ENCODE peak calls at places on chromosomes 1 and 21, in eight cellular contexts. C, W, K, Z, E, L, A and H are unnamed samples.

GRCh38 chr1:63326473-63327380 is 4.4 kb downstream of the FOXD3 start:
- DNase-seq in W (no peak), K (no peak), C (no peak), E (no peak), A (no peak), Z (no peak), L (no peak), H (no peak)

GRCh38 chr1:45409243-45409642 is 69.0 kb upstream of the MUTYH start:
- DNase-seq in W (no peak), Z (no peak), A (no peak), K (no peak), L (no peak), E (no peak), C (no peak), H (no peak)

GRCh38 chr1:199612976-199613774 is 414.3 kb upstream of the NR5A2 start:
- DNase-seq in E (peak), W (peak), A (no peak), Z (peak), K (peak), C (no peak), L (no peak), H (peak)

GRCh38 chr1:77533660-77534295 is 148.7 kb downstream of the ZZZ3 start:
- DNase-seq in A (peak), Z (peak), L (peak), C (peak), K (peak), E (peak), W (peak), H (peak)

GRCh38 chr1:152907686-152908601 is at the start of gene IVL:
- DNase-seq in K (peak), W (peak), Z (no peak), L (no peak), C (no peak), E (peak), A (peak), H (peak)

GRCh38 chr1:66337249-66337648 is 196.7 kb upstream of the SGIP1 start:
- DNase-seq in W (peak), L (no peak), Z (no peak), A (no peak), C (no peak), E (no peak), K (no peak), H (no peak)

GRCh38 chr1:205748398-205749093 is 1.4 kb downstream of the NUCKS1 start:
- DNase-seq in K (peak), C (no peak), E (peak), A (no peak), W (peak), Z (peak), L (peak), H (peak)

GRCh38 chr1:190444464-190444863 is 33.2 kb downstream of the BRINP3 start:
- DNase-seq in Z (no peak), A (no peak), E (no peak), C (no peak), L (no peak), W (no peak), K (no peak), H (no peak)

GRCh38 chr1:33972676-33973395 is 109.0 kb downstream of the HMGB4 start:
- DNase-seq in Z (no peak), W (no peak), K (peak), A (no peak), L (no peak), C (peak), E (no peak), H (no peak)

GRCh38 chr1:237405912-237406311 is 363.9 kb downstream of the RYR2 start:
- DNase-seq in K (no peak), W (no peak), E (no peak), L (no peak), C (no peak), Z (no peak), A (no peak), H (no peak)

GRCh38 chr1:41743361-41743760 is 175.4 kb downstream of the HIVEP3 start:
- DNase-seq in Z (no peak), C (no peak), A (no peak), K (peak), L (no peak), E (no peak), W (no peak), H (peak)

GRCh38 chr1:193457676-193458075 is 271.3 kb upstream of the B3GALT2 start:
- DNase-seq in Z (no peak), C (no peak), K (peak), W (no peak), A (no peak), E (no peak), L (no peak), H (peak)

GRCh38 chr1:159580340-159580739 is 7.3 kb upstream of the APCS start:
- DNase-seq in E (peak), W (peak), K (no peak), A (no peak), C (no peak), Z (no peak), L (no peak), H (peak)

GRCh38 chr1:154352245-154352580 is 26.9 kb downstream of the ATP8B2 start:
- DNase-seq in L (no peak), K (no peak), W (no peak), Z (no peak), E (no peak), C (no peak), A (no peak), H (no peak)

GRCh38 chr1:49630156-49630555 is 393.6 kb downstream of the AGBL4 start:
- DNase-seq in Z (peak), W (no peak), K (no peak), C (no peak), A (no peak), L (no peak), E (no peak), H (no peak)

GRCh38 chr1:207335695-207336363 is 14.4 kb downstream of the CD55 start:
- DNase-seq in K (no peak), L (no peak), C (no peak), Z (no peak), A (no peak), E (peak), W (peak), H (peak)

GRCh38 chr1:214515544-214516433 is 35.6 kb downstream of the PTPN14 start:
- DNase-seq in Z (no peak), A (no peak), K (no peak), L (no peak), E (no peak), W (no peak), C (no peak), H (no peak)

GRCh38 chr1:169618367-169618766 is 11.6 kb downstream of the SELP start:
- DNase-seq in C (no peak), W (no peak), Z (no peak), E (no peak), L (no peak), A (no peak), K (no peak), H (peak)

GRCh38 chr1:39408641-39409054 is 82.8 kb upstream of the BMP8A start:
- DNase-seq in C (peak), E (peak), A (peak), K (peak), Z (peak), L (peak), W (peak), H (peak)

GRCh38 chr1:86998727-86999126 is 84.3 kb downstream of the HS2ST1 start:
- DNase-seq in L (no peak), Z (no peak), K (peak), E (peak), C (no peak), W (no peak), A (no peak), H (peak)

GRCh38 chr1:183243190-183244065 is 57.4 kb downstream of the LAMC2 start:
- DNase-seq in L (no peak), C (no peak), A (no peak), K (no peak), W (no peak), Z (peak), E (no peak), H (no peak)

GRCh38 chr1:14189381-14189780 is 409.1 kb upstream of the KAZN start:
- DNase-seq in A (no peak), Z (no peak), K (no peak), E (no peak), W (no peak), L (no peak), C (no peak), H (peak)

GRCh38 chr1:208942394-208942793 is 641.1 kb upstream of the CAMK1G start:
- DNase-seq in A (no peak), L (no peak), C (no peak), K (no peak), E (peak), Z (no peak), W (no peak), H (peak)

GRCh38 chr1:1122078-1122811 is 6.4 kb upstream of the C1orf159 start:
- DNase-seq in Z (peak), E (peak), C (peak), K (peak), L (peak), A (peak), W (peak), H (peak)

GRCh38 chr21:19048088-19048672 is 644.6 kb upstream of the TMPRSS15 start:
- DNase-seq in C (no peak), E (no peak), Z (no peak), K (no peak), W (no peak), L (no peak), A (no peak), H (no peak)

GRCh38 chr1:231202125-231202633 is 38.8 kb upstream of the GNPAT start:
- DNase-seq in Z (no peak), A (no peak), W (no peak), K (no peak), E (no peak), C (no peak), L (no peak), H (no peak)

GRCh38 chr1:114339379-114339778 is 171.6 kb downstream of the TRIM33 start:
- DNase-seq in K (no peak), W (no peak), E (no peak), Z (no peak), A (no peak), L (no peak), C (no peak), H (peak)

GRCh38 chr1:162908780-162909179 is 47.8 kb upstream of the CCDC190 start:
- DNase-seq in L (no peak), E (peak), K (peak), C (no peak), W (no peak), A (no peak), Z (peak), H (peak)

GRCh38 chr1:234135501-234135900 is 231.0 kb downstream of the SLC35F3 start:
- DNase-seq in E (no peak), Z (no peak), A (no peak), L (no peak), C (no peak), K (no peak), W (no peak), H (no peak)

GRCh38 chr1:243413431-243414151 is 157.8 kb downstream of the SDCCAG8 start:
- DNase-seq in L (no peak), C (no peak), E (no peak), A (no peak), Z (no peak), W (peak), K (no peak), H (no peak)

GRCh38 chr1:109383850-109384249 is 13.9 kb downstream of the SORT1 start:
- DNase-seq in W (no peak), C (no peak), Z (no peak), A (no peak), E (no peak), K (peak), L (no peak), H (no peak)

GRCh38 chr21:30718239-30718909 is at the start of gene KRTAP21-3:
- DNase-seq in Z (peak), A (peak), L (no peak), C (no peak), K (peak), E (peak), W (peak), H (peak)

GRCh38 chr1:147892731-147893214 is 9.8 kb upstream of the GJA8 start:
- DNase-seq in L (peak), C (no peak), Z (peak), W (peak), A (peak), K (peak), E (peak), H (peak)

GRCh38 chr1:59814901-59815825 is at the start of gene HOOK1:
- DNase-seq in E (peak), Z (no peak), W (no peak), A (no peak), L (peak), C (no peak), K (no peak), H (no peak)
- H3K4me3 ChIP-seq in E (peak), Z (no peak), W (no peak), A (peak), L (peak), C (peak), K (no peak), H (peak)

GRCh38 chr1:88079036-88079435 is 605.0 kb upstream of the PKN2 start:
- DNase-seq in A (peak), L (no peak), K (peak), Z (peak), E (no peak), W (no peak), C (no peak), H (peak)
- TF ChIP-seq CTCF in A (peak), L (no peak), K (peak), Z (peak), E (peak), W (no peak), C (no peak), H (peak)

GRCh38 chr1:89547563-89548485 is 23.2 kb downstream of the LRRC8B start:
- DNase-seq in K (peak), W (peak), A (no peak), C (no peak), E (peak), Z (peak), L (no peak), H (peak)

GRCh38 chr1:89546082-89546889 is 21.7 kb downstream of the LRRC8B start:
- DNase-seq in A (no peak), C (no peak), Z (peak), E (peak), K (peak), W (no peak), L (no peak), H (peak)

GRCh38 chr1:89550995-89551394 is 26.4 kb downstream of the LRRC8B start:
- DNase-seq in L (no peak), K (no peak), Z (no peak), W (no peak), C (no peak), A (no peak), E (no peak), H (no peak)

GRCh38 chr1:89546934-89547562 is 22.4 kb downstream of the LRRC8B start:
- DNase-seq in K (peak), A (no peak), C (no peak), Z (no peak), L (no peak), E (no peak), W (no peak), H (peak)

GRCh38 chr1:89548486-89548857 is 23.8 kb downstream of the LRRC8B start:
- DNase-seq in L (no peak), C (no peak), W (peak), Z (no peak), K (no peak), A (no peak), E (no peak), H (no peak)
- H3K4me3 ChIP-seq in L (no peak), C (no peak), W (no peak), Z (no peak), K (no peak), A (no peak), E (no peak), H (no peak)

GRCh38 chr1:168227620-168228019 is 1.8 kb downstream of the SFT2D2 start:
- DNase-seq in E (peak), Z (peak), A (no peak), L (no peak), C (no peak), W (peak), K (peak), H (peak)

GRCh38 chr1:168224991-168225390 is 813 bp upstream of the SFT2D2 start:
- DNase-seq in C (no peak), W (peak), A (no peak), L (no peak), Z (no peak), K (no peak), E (no peak), H (no peak)

GRCh38 chr1:168223261-168223660 is 2.5 kb upstream of the SFT2D2 start:
- DNase-seq in K (no peak), A (no peak), Z (no peak), L (no peak), C (no peak), W (no peak), E (no peak), H (no peak)

GRCh38 chr1:168223681-168224515 is 1.9 kb upstream of the SFT2D2 start:
- DNase-seq in L (no peak), A (no peak), Z (no peak), W (no peak), C (no peak), K (no peak), E (no peak), H (peak)

GRCh38 chr1:168225476-168226190 is at the start of gene SFT2D2:
- DNase-seq in A (peak), K (peak), C (peak), L (peak), E (peak), W (peak), Z (peak), H (peak)
- TF ChIP-seq CTCF in A (no peak), K (no peak), C (no peak), L (no peak), E (no peak), W (no peak), Z (no peak), H (no peak)

DNA sequence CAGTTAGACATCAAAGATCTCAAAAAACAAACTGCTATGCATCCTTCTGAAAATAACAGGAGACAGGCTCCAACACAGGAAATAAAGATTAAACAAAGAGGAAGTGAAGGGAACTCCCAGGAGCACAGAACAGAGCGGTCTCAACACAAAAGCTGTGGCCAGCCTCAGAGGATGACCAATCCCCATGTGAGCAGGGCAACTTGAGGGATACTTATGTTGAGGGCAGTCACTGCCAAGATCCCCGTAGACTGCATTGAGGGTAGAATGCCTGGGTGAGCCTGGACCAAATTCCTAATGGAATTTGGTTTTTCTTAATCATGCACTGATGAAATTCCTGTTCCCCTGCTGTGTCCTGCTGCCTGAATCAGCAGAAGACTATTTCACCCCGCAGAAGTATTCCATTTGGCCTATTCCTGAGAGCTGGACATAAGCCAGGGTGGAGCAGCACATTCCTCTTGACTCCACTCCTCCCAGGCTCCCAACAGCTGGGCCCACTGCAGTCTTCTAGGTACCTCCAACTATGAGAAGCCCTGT is 49.0 kb downstream of the JAK1 start:
- DNase-seq in L (no peak), Z (peak), C (peak), K (peak), W (no peak), A (peak), E (peak), H (peak)
- H3K4me3 ChIP-seq in L (no peak), Z (no peak), C (no peak), K (no peak), W (no peak), A (peak), E (no peak), H (no peak)

GRCh38 chr1:67700692-67701410 is 15.8 kb downstream of the GADD45A start:
- DNase-seq in E (no peak), A (peak), Z (peak), L (no peak), K (peak), C (peak), W (no peak), H (peak)
- TF ChIP-seq CTCF in E (no peak), A (peak), Z (peak), L (no peak), K (no peak), C (peak), W (no peak), H (peak)

DNA sequence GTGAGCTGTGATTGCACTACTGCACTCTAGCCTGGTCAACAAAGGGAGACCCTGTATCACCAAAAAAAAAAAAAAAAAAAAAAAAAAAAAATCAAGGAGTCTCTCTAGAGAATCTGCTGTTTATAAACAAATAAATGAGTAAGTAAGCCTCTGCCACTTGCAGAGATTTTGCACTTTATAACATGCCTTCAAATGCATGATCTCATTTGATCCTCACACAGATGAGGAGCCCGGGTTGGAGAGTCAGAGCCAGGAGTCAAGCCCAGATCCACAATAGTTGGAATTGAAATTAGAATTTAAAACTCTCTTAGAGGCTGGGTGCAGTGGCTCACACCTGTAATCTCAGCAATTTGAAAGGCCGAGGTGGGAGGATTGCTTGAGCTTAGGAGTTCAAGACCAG is 4.0 kb downstream of the PRELP start:
- DNase-seq in K (no peak), W (no peak), C (no peak), E (no peak), A (no peak), L (no peak), Z (no peak), H (no peak)
- H3K4me3 ChIP-seq in K (no peak), W (no peak), C (peak), E (no peak), A (no peak), L (no peak), Z (no peak), H (no peak)

GRCh38 chr1:84973493-84974334 is 23.2 kb downstream of the MCOLN2 start:
- DNase-seq in E (no peak), Z (peak), L (no peak), W (peak), K (no peak), A (no peak), C (no peak), H (no peak)
- TF ChIP-seq CTCF in E (no peak), Z (peak), L (no peak), W (peak), K (no peak), A (no peak), C (no peak), H (no peak)

DNA sequence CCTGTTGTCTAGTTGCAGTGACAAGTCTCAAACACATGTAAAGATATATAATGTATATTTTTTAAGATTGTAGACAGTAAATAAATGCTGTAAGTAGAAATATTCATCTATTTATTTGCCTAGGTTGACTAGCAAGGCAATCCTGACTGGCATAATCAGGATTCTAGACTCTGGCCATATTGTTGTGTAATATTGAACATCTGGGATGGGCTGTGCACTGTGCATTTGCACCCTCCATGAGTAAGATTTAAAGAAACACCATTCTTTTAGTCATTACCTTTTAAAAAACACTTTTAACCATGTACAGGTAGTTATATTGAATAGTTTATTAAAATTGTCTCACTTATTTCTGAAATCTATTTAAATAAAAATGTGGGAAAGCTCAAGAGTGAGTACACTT is 32.4 kb downstream of the RASAL2 start:
- DNase-seq in E (peak), Z (no peak), W (no peak), A (no peak), K (no peak), C (no peak), L (no peak), H (peak)
- H3K4me3 ChIP-seq in E (no peak), Z (no peak), W (no peak), A (peak), K (no peak), C (no peak), L (no peak), H (no peak)

GRCh38 chr1:80158771-80159170 is 1152.2 kb upstream of the ADGRL4 start:
- DNase-seq in K (no peak), C (no peak), A (no peak), Z (no peak), W (no peak), E (no peak), L (no peak), H (no peak)

GRCh38 chr1:80158266-80158665 is 1151.7 kb upstream of the ADGRL4 start:
- DNase-seq in Z (no peak), C (no peak), E (no peak), L (no peak), W (no peak), K (no peak), A (no peak), H (no peak)

GRCh38 chr1:80153762-80154555 is 1147.4 kb upstream of the ADGRL4 start:
- DNase-seq in Z (no peak), A (no peak), L (no peak), W (no peak), K (peak), C (no peak), E (peak), H (peak)

GRCh38 chr1:80155371-80155770 is 1148.8 kb upstream of the ADGRL4 start:
- DNase-seq in L (no peak), C (no peak), W (no peak), E (no peak), K (no peak), Z (peak), A (peak), H (peak)
- TF ChIP-seq CTCF in L (no peak), C (no peak), W (no peak), E (peak), K (no peak), Z (no peak), A (peak), H (peak)